ENCODE peak calls at places on chromosomes 3 and 15, in nine cellular contexts. One of them, this sample, is unnamed.

GRCh38 chr15:95561463-95561862 is 769.0 kb upstream of the NR2F2 start:
- DNase-seq in hepatocyte: no peak
- DNase-seq in NCI-H510A treated with DMSO at 0.1 percent for 48 hours: no peak
- DNase-seq in stimulated activated naive CD4-positive, alpha-beta T cell treated with Interleukin-2 at 50 U/mL for 16 hours: no peak
- DNase-seq in IMR-90: peak
- DNase-seq in stimulated activated CD8-positive, alpha-beta memory T cell treated with anti-CD3 and anti-CD28 coated beads, Interleukin-4, amount 100 ng/mL, for 4 hours: no peak
- DNase-seq in aorta: no peak
- DNase-seq in stimulated activated CD4-positive, alpha-beta T cell treated with anti-CD3 and anti-CD28 coated beads, TNF-alpha, amount 100 ng/mL, for 24 hours: no peak
- DNase-seq in NAMALWA: no peak
- DNase-seq in this sample: no peak

GRCh38 chr15:89587955-89588354 is 12.7 kb downstream of the TICRR start:
- DNase-seq in hepatocyte: no peak
- DNase-seq in NCI-H510A treated with DMSO at 0.1 percent for 48 hours: no peak
- DNase-seq in stimulated activated naive CD4-positive, alpha-beta T cell treated with Interleukin-2 at 50 U/mL for 16 hours: no peak
- DNase-seq in IMR-90: peak
- DNase-seq in stimulated activated CD8-positive, alpha-beta memory T cell treated with anti-CD3 and anti-CD28 coated beads, Interleukin-4, amount 100 ng/mL, for 4 hours: no peak
- DNase-seq in aorta: no peak
- DNase-seq in stimulated activated CD4-positive, alpha-beta T cell treated with anti-CD3 and anti-CD28 coated beads, TNF-alpha, amount 100 ng/mL, for 24 hours: no peak
- DNase-seq in NAMALWA: no peak
- DNase-seq in this sample: no peak

GRCh38 chr3:172987268-172987667 is 153.8 kb downstream of the SPATA16 start:
- DNase-seq in hepatocyte: peak
- DNase-seq in NCI-H510A treated with DMSO at 0.1 percent for 48 hours: no peak
- DNase-seq in stimulated activated naive CD4-positive, alpha-beta T cell treated with Interleukin-2 at 50 U/mL for 16 hours: no peak
- DNase-seq in IMR-90: no peak
- DNase-seq in stimulated activated CD8-positive, alpha-beta memory T cell treated with anti-CD3 and anti-CD28 coated beads, Interleukin-4, amount 100 ng/mL, for 4 hours: no peak
- DNase-seq in aorta: no peak
- DNase-seq in stimulated activated CD4-positive, alpha-beta T cell treated with anti-CD3 and anti-CD28 coated beads, TNF-alpha, amount 100 ng/mL, for 24 hours: no peak
- DNase-seq in NAMALWA: no peak
- DNase-seq in this sample: peak

GRCh38 chr3:193744048-193744821 is 151.2 kb downstream of the OPA1 start:
- DNase-seq in hepatocyte: peak
- DNase-seq in NCI-H510A treated with DMSO at 0.1 percent for 48 hours: peak
- DNase-seq in stimulated activated naive CD4-positive, alpha-beta T cell treated with Interleukin-2 at 50 U/mL for 16 hours: no peak
- DNase-seq in IMR-90: no peak
- DNase-seq in stimulated activated CD8-positive, alpha-beta memory T cell treated with anti-CD3 and anti-CD28 coated beads, Interleukin-4, amount 100 ng/mL, for 4 hours: no peak
- DNase-seq in aorta: no peak
- DNase-seq in stimulated activated CD4-positive, alpha-beta T cell treated with anti-CD3 and anti-CD28 coated beads, TNF-alpha, amount 100 ng/mL, for 24 hours: no peak
- DNase-seq in NAMALWA: no peak
- DNase-seq in this sample: peak

GRCh38 chr15:66415321-66415720 is 28.6 kb downstream of the MAP2K1 start:
- DNase-seq in hepatocyte: no peak
- DNase-seq in NCI-H510A treated with DMSO at 0.1 percent for 48 hours: no peak
- DNase-seq in stimulated activated naive CD4-positive, alpha-beta T cell treated with Interleukin-2 at 50 U/mL for 16 hours: no peak
- DNase-seq in IMR-90: no peak
- DNase-seq in stimulated activated CD8-positive, alpha-beta memory T cell treated with anti-CD3 and anti-CD28 coated beads, Interleukin-4, amount 100 ng/mL, for 4 hours: no peak
- DNase-seq in aorta: no peak
- DNase-seq in stimulated activated CD4-positive, alpha-beta T cell treated with anti-CD3 and anti-CD28 coated beads, TNF-alpha, amount 100 ng/mL, for 24 hours: no peak
- DNase-seq in NAMALWA: no peak
- DNase-seq in this sample: no peak

GRCh38 chr3:186990282-186990681 is 60.0 kb downstream of the ST6GAL1 start:
- DNase-seq in hepatocyte: no peak
- DNase-seq in NCI-H510A treated with DMSO at 0.1 percent for 48 hours: no peak
- DNase-seq in stimulated activated naive CD4-positive, alpha-beta T cell treated with Interleukin-2 at 50 U/mL for 16 hours: no peak
- DNase-seq in IMR-90: no peak
- DNase-seq in stimulated activated CD8-positive, alpha-beta memory T cell treated with anti-CD3 and anti-CD28 coated beads, Interleukin-4, amount 100 ng/mL, for 4 hours: no peak
- DNase-seq in aorta: no peak
- DNase-seq in stimulated activated CD4-positive, alpha-beta T cell treated with anti-CD3 and anti-CD28 coated beads, TNF-alpha, amount 100 ng/mL, for 24 hours: no peak
- DNase-seq in NAMALWA: no peak
- DNase-seq in this sample: no peak

GRCh38 chr3:183489455-183490210 is 61.2 kb upstream of the MCF2L2 start:
- DNase-seq in hepatocyte: no peak
- DNase-seq in NCI-H510A treated with DMSO at 0.1 percent for 48 hours: no peak
- DNase-seq in stimulated activated naive CD4-positive, alpha-beta T cell treated with Interleukin-2 at 50 U/mL for 16 hours: no peak
- DNase-seq in IMR-90: peak
- DNase-seq in stimulated activated CD8-positive, alpha-beta memory T cell treated with anti-CD3 and anti-CD28 coated beads, Interleukin-4, amount 100 ng/mL, for 4 hours: no peak
- DNase-seq in aorta: no peak
- DNase-seq in stimulated activated CD4-positive, alpha-beta T cell treated with anti-CD3 and anti-CD28 coated beads, TNF-alpha, amount 100 ng/mL, for 24 hours: no peak
- DNase-seq in NAMALWA: no peak
- DNase-seq in this sample: no peak

GRCh38 chr15:101376615-101377395 is 81.8 kb upstream of the SNRPA1 start:
- DNase-seq in hepatocyte: no peak
- DNase-seq in NCI-H510A treated with DMSO at 0.1 percent for 48 hours: no peak
- DNase-seq in stimulated activated naive CD4-positive, alpha-beta T cell treated with Interleukin-2 at 50 U/mL for 16 hours: no peak
- DNase-seq in IMR-90: no peak
- DNase-seq in stimulated activated CD8-positive, alpha-beta memory T cell treated with anti-CD3 and anti-CD28 coated beads, Interleukin-4, amount 100 ng/mL, for 4 hours: no peak
- DNase-seq in aorta: no peak
- DNase-seq in stimulated activated CD4-positive, alpha-beta T cell treated with anti-CD3 and anti-CD28 coated beads, TNF-alpha, amount 100 ng/mL, for 24 hours: no peak
- DNase-seq in NAMALWA: no peak
- DNase-seq in this sample: no peak

GRCh38 chr3:128584412-128585020 is 66.1 kb downstream of the RPN1 start:
- DNase-seq in hepatocyte: peak
- DNase-seq in NCI-H510A treated with DMSO at 0.1 percent for 48 hours: peak
- DNase-seq in stimulated activated naive CD4-positive, alpha-beta T cell treated with Interleukin-2 at 50 U/mL for 16 hours: no peak
- DNase-seq in IMR-90: peak
- DNase-seq in stimulated activated CD8-positive, alpha-beta memory T cell treated with anti-CD3 and anti-CD28 coated beads, Interleukin-4, amount 100 ng/mL, for 4 hours: no peak
- DNase-seq in aorta: peak
- DNase-seq in stimulated activated CD4-positive, alpha-beta T cell treated with anti-CD3 and anti-CD28 coated beads, TNF-alpha, amount 100 ng/mL, for 24 hours: peak
- DNase-seq in NAMALWA: peak
- DNase-seq in this sample: peak

GRCh38 chr15:79967331-79968182 is 3.4 kb downstream of the BCL2A1 start:
- DNase-seq in hepatocyte: no peak
- DNase-seq in NCI-H510A treated with DMSO at 0.1 percent for 48 hours: no peak
- DNase-seq in stimulated activated naive CD4-positive, alpha-beta T cell treated with Interleukin-2 at 50 U/mL for 16 hours: peak
- DNase-seq in IMR-90: no peak
- DNase-seq in stimulated activated CD8-positive, alpha-beta memory T cell treated with anti-CD3 and anti-CD28 coated beads, Interleukin-4, amount 100 ng/mL, for 4 hours: no peak
- DNase-seq in aorta: no peak
- DNase-seq in stimulated activated CD4-positive, alpha-beta T cell treated with anti-CD3 and anti-CD28 coated beads, TNF-alpha, amount 100 ng/mL, for 24 hours: peak
- DNase-seq in NAMALWA: no peak
- DNase-seq in this sample: no peak

GRCh38 chr3:120440762-120441161 is 10.0 kb downstream of the FSTL1 start:
- DNase-seq in hepatocyte: no peak
- DNase-seq in NCI-H510A treated with DMSO at 0.1 percent for 48 hours: no peak
- DNase-seq in stimulated activated naive CD4-positive, alpha-beta T cell treated with Interleukin-2 at 50 U/mL for 16 hours: no peak
- DNase-seq in IMR-90: no peak
- DNase-seq in stimulated activated CD8-positive, alpha-beta memory T cell treated with anti-CD3 and anti-CD28 coated beads, Interleukin-4, amount 100 ng/mL, for 4 hours: no peak
- DNase-seq in aorta: no peak
- DNase-seq in stimulated activated CD4-positive, alpha-beta T cell treated with anti-CD3 and anti-CD28 coated beads, TNF-alpha, amount 100 ng/mL, for 24 hours: no peak
- DNase-seq in NAMALWA: no peak
- DNase-seq in this sample: no peak

GRCh38 chr15:63025460-63025859 is 17.1 kb upstream of the TPM1 start:
- DNase-seq in hepatocyte: no peak
- DNase-seq in NCI-H510A treated with DMSO at 0.1 percent for 48 hours: no peak
- DNase-seq in stimulated activated naive CD4-positive, alpha-beta T cell treated with Interleukin-2 at 50 U/mL for 16 hours: no peak
- DNase-seq in IMR-90: no peak
- DNase-seq in stimulated activated CD8-positive, alpha-beta memory T cell treated with anti-CD3 and anti-CD28 coated beads, Interleukin-4, amount 100 ng/mL, for 4 hours: no peak
- DNase-seq in aorta: no peak
- DNase-seq in stimulated activated CD4-positive, alpha-beta T cell treated with anti-CD3 and anti-CD28 coated beads, TNF-alpha, amount 100 ng/mL, for 24 hours: no peak
- DNase-seq in NAMALWA: peak
- DNase-seq in this sample: no peak

GRCh38 chr3:77456881-77457280 is 417.0 kb downstream of the ROBO2 start:
- DNase-seq in hepatocyte: no peak
- DNase-seq in NCI-H510A treated with DMSO at 0.1 percent for 48 hours: no peak
- DNase-seq in stimulated activated naive CD4-positive, alpha-beta T cell treated with Interleukin-2 at 50 U/mL for 16 hours: no peak
- DNase-seq in IMR-90: no peak
- DNase-seq in stimulated activated CD8-positive, alpha-beta memory T cell treated with anti-CD3 and anti-CD28 coated beads, Interleukin-4, amount 100 ng/mL, for 4 hours: no peak
- DNase-seq in aorta: no peak
- DNase-seq in stimulated activated CD4-positive, alpha-beta T cell treated with anti-CD3 and anti-CD28 coated beads, TNF-alpha, amount 100 ng/mL, for 24 hours: no peak
- DNase-seq in NAMALWA: no peak
- DNase-seq in this sample: no peak

GRCh38 chr3:137610723-137611122 is 153.4 kb upstream of the SOX14 start:
- DNase-seq in hepatocyte: no peak
- DNase-seq in NCI-H510A treated with DMSO at 0.1 percent for 48 hours: no peak
- DNase-seq in stimulated activated naive CD4-positive, alpha-beta T cell treated with Interleukin-2 at 50 U/mL for 16 hours: no peak
- DNase-seq in IMR-90: no peak
- DNase-seq in stimulated activated CD8-positive, alpha-beta memory T cell treated with anti-CD3 and anti-CD28 coated beads, Interleukin-4, amount 100 ng/mL, for 4 hours: no peak
- DNase-seq in aorta: no peak
- DNase-seq in stimulated activated CD4-positive, alpha-beta T cell treated with anti-CD3 and anti-CD28 coated beads, TNF-alpha, amount 100 ng/mL, for 24 hours: no peak
- DNase-seq in NAMALWA: no peak
- DNase-seq in this sample: no peak

GRCh38 chr15:54687628-54688027 is 509.1 kb downstream of the RSL24D1 start:
- DNase-seq in hepatocyte: no peak
- DNase-seq in NCI-H510A treated with DMSO at 0.1 percent for 48 hours: no peak
- DNase-seq in stimulated activated naive CD4-positive, alpha-beta T cell treated with Interleukin-2 at 50 U/mL for 16 hours: no peak
- DNase-seq in IMR-90: no peak
- DNase-seq in stimulated activated CD8-positive, alpha-beta memory T cell treated with anti-CD3 and anti-CD28 coated beads, Interleukin-4, amount 100 ng/mL, for 4 hours: no peak
- DNase-seq in aorta: no peak
- DNase-seq in stimulated activated CD4-positive, alpha-beta T cell treated with anti-CD3 and anti-CD28 coated beads, TNF-alpha, amount 100 ng/mL, for 24 hours: no peak
- DNase-seq in NAMALWA: no peak
- DNase-seq in this sample: peak

GRCh38 chr3:87867001-87867400 is 191.8 kb downstream of the CGGBP1 start:
- DNase-seq in hepatocyte: no peak
- DNase-seq in NCI-H510A treated with DMSO at 0.1 percent for 48 hours: no peak
- DNase-seq in stimulated activated naive CD4-positive, alpha-beta T cell treated with Interleukin-2 at 50 U/mL for 16 hours: no peak
- DNase-seq in IMR-90: no peak
- DNase-seq in stimulated activated CD8-positive, alpha-beta memory T cell treated with anti-CD3 and anti-CD28 coated beads, Interleukin-4, amount 100 ng/mL, for 4 hours: no peak
- DNase-seq in aorta: no peak
- DNase-seq in stimulated activated CD4-positive, alpha-beta T cell treated with anti-CD3 and anti-CD28 coated beads, TNF-alpha, amount 100 ng/mL, for 24 hours: no peak
- DNase-seq in NAMALWA: no peak
- DNase-seq in this sample: no peak

GRCh38 chr3:127520993-127521392 is 69.5 kb downstream of the TPRA1 start:
- DNase-seq in hepatocyte: no peak
- DNase-seq in NCI-H510A treated with DMSO at 0.1 percent for 48 hours: no peak
- DNase-seq in stimulated activated naive CD4-positive, alpha-beta T cell treated with Interleukin-2 at 50 U/mL for 16 hours: no peak
- DNase-seq in IMR-90: no peak
- DNase-seq in stimulated activated CD8-positive, alpha-beta memory T cell treated with anti-CD3 and anti-CD28 coated beads, Interleukin-4, amount 100 ng/mL, for 4 hours: no peak
- DNase-seq in aorta: no peak
- DNase-seq in stimulated activated CD4-positive, alpha-beta T cell treated with anti-CD3 and anti-CD28 coated beads, TNF-alpha, amount 100 ng/mL, for 24 hours: no peak
- DNase-seq in NAMALWA: no peak
- DNase-seq in this sample: no peak

GRCh38 chr3:178736300-178736699 is 200.1 kb downstream of the KCNMB2 start:
- DNase-seq in hepatocyte: peak
- DNase-seq in NCI-H510A treated with DMSO at 0.1 percent for 48 hours: no peak
- DNase-seq in stimulated activated naive CD4-positive, alpha-beta T cell treated with Interleukin-2 at 50 U/mL for 16 hours: no peak
- DNase-seq in IMR-90: no peak
- DNase-seq in stimulated activated CD8-positive, alpha-beta memory T cell treated with anti-CD3 and anti-CD28 coated beads, Interleukin-4, amount 100 ng/mL, for 4 hours: no peak
- DNase-seq in aorta: no peak
- DNase-seq in stimulated activated CD4-positive, alpha-beta T cell treated with anti-CD3 and anti-CD28 coated beads, TNF-alpha, amount 100 ng/mL, for 24 hours: no peak
- DNase-seq in NAMALWA: no peak
- DNase-seq in this sample: no peak

GRCh38 chr3:197249542-197249941 is 48.9 kb downstream of the DLG1 start:
- DNase-seq in hepatocyte: no peak
- DNase-seq in NCI-H510A treated with DMSO at 0.1 percent for 48 hours: no peak
- DNase-seq in stimulated activated naive CD4-positive, alpha-beta T cell treated with Interleukin-2 at 50 U/mL for 16 hours: no peak
- DNase-seq in IMR-90: no peak
- DNase-seq in stimulated activated CD8-positive, alpha-beta memory T cell treated with anti-CD3 and anti-CD28 coated beads, Interleukin-4, amount 100 ng/mL, for 4 hours: no peak
- DNase-seq in aorta: no peak
- DNase-seq in stimulated activated CD4-positive, alpha-beta T cell treated with anti-CD3 and anti-CD28 coated beads, TNF-alpha, amount 100 ng/mL, for 24 hours: no peak
- DNase-seq in NAMALWA: no peak
- DNase-seq in this sample: no peak

GRCh38 chr3:188531210-188531609 is 377.3 kb downstream of the LPP start:
- DNase-seq in hepatocyte: no peak
- DNase-seq in NCI-H510A treated with DMSO at 0.1 percent for 48 hours: no peak
- DNase-seq in stimulated activated naive CD4-positive, alpha-beta T cell treated with Interleukin-2 at 50 U/mL for 16 hours: no peak
- DNase-seq in IMR-90: peak
- DNase-seq in stimulated activated CD8-positive, alpha-beta memory T cell treated with anti-CD3 and anti-CD28 coated beads, Interleukin-4, amount 100 ng/mL, for 4 hours: no peak
- DNase-seq in aorta: no peak
- DNase-seq in stimulated activated CD4-positive, alpha-beta T cell treated with anti-CD3 and anti-CD28 coated beads, TNF-alpha, amount 100 ng/mL, for 24 hours: no peak
- DNase-seq in NAMALWA: no peak
- DNase-seq in this sample: no peak

GRCh38 chr15:57992761-57993295 is 72.7 kb downstream of the ALDH1A2 start:
- DNase-seq in hepatocyte: no peak
- DNase-seq in NCI-H510A treated with DMSO at 0.1 percent for 48 hours: no peak
- DNase-seq in stimulated activated naive CD4-positive, alpha-beta T cell treated with Interleukin-2 at 50 U/mL for 16 hours: no peak
- DNase-seq in IMR-90: no peak
- DNase-seq in stimulated activated CD8-positive, alpha-beta memory T cell treated with anti-CD3 and anti-CD28 coated beads, Interleukin-4, amount 100 ng/mL, for 4 hours: no peak
- DNase-seq in aorta: no peak
- DNase-seq in stimulated activated CD4-positive, alpha-beta T cell treated with anti-CD3 and anti-CD28 coated beads, TNF-alpha, amount 100 ng/mL, for 24 hours: no peak
- DNase-seq in NAMALWA: no peak
- DNase-seq in this sample: no peak

GRCh38 chr3:29170894-29171582 is 109.8 kb upstream of the RBMS3 start:
- DNase-seq in hepatocyte: no peak
- DNase-seq in NCI-H510A treated with DMSO at 0.1 percent for 48 hours: no peak
- DNase-seq in stimulated activated naive CD4-positive, alpha-beta T cell treated with Interleukin-2 at 50 U/mL for 16 hours: no peak
- DNase-seq in IMR-90: peak
- DNase-seq in stimulated activated CD8-positive, alpha-beta memory T cell treated with anti-CD3 and anti-CD28 coated beads, Interleukin-4, amount 100 ng/mL, for 4 hours: no peak
- DNase-seq in aorta: no peak
- DNase-seq in stimulated activated CD4-positive, alpha-beta T cell treated with anti-CD3 and anti-CD28 coated beads, TNF-alpha, amount 100 ng/mL, for 24 hours: no peak
- DNase-seq in NAMALWA: no peak
- DNase-seq in this sample: no peak

GRCh38 chr3:187000711-187001151 is 70.4 kb downstream of the ST6GAL1 start:
- DNase-seq in hepatocyte: no peak
- DNase-seq in NCI-H510A treated with DMSO at 0.1 percent for 48 hours: no peak
- DNase-seq in stimulated activated naive CD4-positive, alpha-beta T cell treated with Interleukin-2 at 50 U/mL for 16 hours: no peak
- DNase-seq in IMR-90: no peak
- DNase-seq in stimulated activated CD8-positive, alpha-beta memory T cell treated with anti-CD3 and anti-CD28 coated beads, Interleukin-4, amount 100 ng/mL, for 4 hours: no peak
- DNase-seq in aorta: no peak
- DNase-seq in stimulated activated CD4-positive, alpha-beta T cell treated with anti-CD3 and anti-CD28 coated beads, TNF-alpha, amount 100 ng/mL, for 24 hours: no peak
- DNase-seq in NAMALWA: peak
- DNase-seq in this sample: no peak

GRCh38 chr3:183131735-183132134 is 30.8 kb downstream of the LAMP3 start:
- DNase-seq in hepatocyte: no peak
- DNase-seq in NCI-H510A treated with DMSO at 0.1 percent for 48 hours: no peak
- DNase-seq in stimulated activated naive CD4-positive, alpha-beta T cell treated with Interleukin-2 at 50 U/mL for 16 hours: no peak
- DNase-seq in IMR-90: peak
- DNase-seq in stimulated activated CD8-positive, alpha-beta memory T cell treated with anti-CD3 and anti-CD28 coated beads, Interleukin-4, amount 100 ng/mL, for 4 hours: no peak
- DNase-seq in aorta: no peak
- DNase-seq in stimulated activated CD4-positive, alpha-beta T cell treated with anti-CD3 and anti-CD28 coated beads, TNF-alpha, amount 100 ng/mL, for 24 hours: no peak
- DNase-seq in NAMALWA: no peak
- DNase-seq in this sample: no peak

GRCh38 chr3:170811515-170811914 is 58.5 kb downstream of the RPL22L1 start:
- DNase-seq in hepatocyte: peak
- DNase-seq in NCI-H510A treated with DMSO at 0.1 percent for 48 hours: no peak
- DNase-seq in stimulated activated naive CD4-positive, alpha-beta T cell treated with Interleukin-2 at 50 U/mL for 16 hours: no peak
- DNase-seq in IMR-90: peak
- DNase-seq in stimulated activated CD8-positive, alpha-beta memory T cell treated with anti-CD3 and anti-CD28 coated beads, Interleukin-4, amount 100 ng/mL, for 4 hours: no peak
- DNase-seq in aorta: no peak
- DNase-seq in stimulated activated CD4-positive, alpha-beta T cell treated with anti-CD3 and anti-CD28 coated beads, TNF-alpha, amount 100 ng/mL, for 24 hours: no peak
- DNase-seq in NAMALWA: no peak
- DNase-seq in this sample: no peak

GRCh38 chr3:119747355-119747754 is 34.5 kb upstream of the NR1I2 start:
- DNase-seq in hepatocyte: no peak
- DNase-seq in NCI-H510A treated with DMSO at 0.1 percent for 48 hours: no peak
- DNase-seq in stimulated activated naive CD4-positive, alpha-beta T cell treated with Interleukin-2 at 50 U/mL for 16 hours: no peak
- DNase-seq in IMR-90: no peak
- DNase-seq in stimulated activated CD8-positive, alpha-beta memory T cell treated with anti-CD3 and anti-CD28 coated beads, Interleukin-4, amount 100 ng/mL, for 4 hours: no peak
- DNase-seq in aorta: no peak
- DNase-seq in stimulated activated CD4-positive, alpha-beta T cell treated with anti-CD3 and anti-CD28 coated beads, TNF-alpha, amount 100 ng/mL, for 24 hours: no peak
- DNase-seq in NAMALWA: no peak
- DNase-seq in this sample: no peak

GRCh38 chr15:69160976-69161877 is 792 bp downstream of the GLCE start:
- DNase-seq in hepatocyte: peak
- DNase-seq in NCI-H510A treated with DMSO at 0.1 percent for 48 hours: no peak
- DNase-seq in stimulated activated naive CD4-positive, alpha-beta T cell treated with Interleukin-2 at 50 U/mL for 16 hours: no peak
- DNase-seq in IMR-90: peak
- DNase-seq in stimulated activated CD8-positive, alpha-beta memory T cell treated with anti-CD3 and anti-CD28 coated beads, Interleukin-4, amount 100 ng/mL, for 4 hours: peak
- DNase-seq in aorta: peak
- DNase-seq in stimulated activated CD4-positive, alpha-beta T cell treated with anti-CD3 and anti-CD28 coated beads, TNF-alpha, amount 100 ng/mL, for 24 hours: peak
- DNase-seq in NAMALWA: peak
- DNase-seq in this sample: peak

GRCh38 chr3:125039897-125040175 is 16.0 kb downstream of the HEG1 start:
- DNase-seq in hepatocyte: no peak
- DNase-seq in NCI-H510A treated with DMSO at 0.1 percent for 48 hours: no peak
- DNase-seq in stimulated activated naive CD4-positive, alpha-beta T cell treated with Interleukin-2 at 50 U/mL for 16 hours: no peak
- DNase-seq in IMR-90: no peak
- DNase-seq in stimulated activated CD8-positive, alpha-beta memory T cell treated with anti-CD3 and anti-CD28 coated beads, Interleukin-4, amount 100 ng/mL, for 4 hours: no peak
- DNase-seq in aorta: no peak
- DNase-seq in stimulated activated CD4-positive, alpha-beta T cell treated with anti-CD3 and anti-CD28 coated beads, TNF-alpha, amount 100 ng/mL, for 24 hours: no peak
- DNase-seq in NAMALWA: no peak
- DNase-seq in this sample: no peak

GRCh38 chr15:69451951-69452701 is 492 bp upstream of the RPLP1 start:
- DNase-seq in hepatocyte: peak
- DNase-seq in NCI-H510A treated with DMSO at 0.1 percent for 48 hours: peak
- DNase-seq in stimulated activated naive CD4-positive, alpha-beta T cell treated with Interleukin-2 at 50 U/mL for 16 hours: peak
- DNase-seq in IMR-90: peak
- DNase-seq in stimulated activated CD8-positive, alpha-beta memory T cell treated with anti-CD3 and anti-CD28 coated beads, Interleukin-4, amount 100 ng/mL, for 4 hours: no peak
- DNase-seq in aorta: peak
- DNase-seq in stimulated activated CD4-positive, alpha-beta T cell treated with anti-CD3 and anti-CD28 coated beads, TNF-alpha, amount 100 ng/mL, for 24 hours: peak
- DNase-seq in NAMALWA: no peak
- DNase-seq in this sample: no peak

GRCh38 chr15:90603893-90604292 is 74.2 kb downstream of the CRTC3 start:
- DNase-seq in hepatocyte: no peak
- DNase-seq in NCI-H510A treated with DMSO at 0.1 percent for 48 hours: no peak
- DNase-seq in stimulated activated naive CD4-positive, alpha-beta T cell treated with Interleukin-2 at 50 U/mL for 16 hours: no peak
- DNase-seq in IMR-90: no peak
- DNase-seq in stimulated activated CD8-positive, alpha-beta memory T cell treated with anti-CD3 and anti-CD28 coated beads, Interleukin-4, amount 100 ng/mL, for 4 hours: no peak
- DNase-seq in aorta: peak
- DNase-seq in stimulated activated CD4-positive, alpha-beta T cell treated with anti-CD3 and anti-CD28 coated beads, TNF-alpha, amount 100 ng/mL, for 24 hours: peak
- DNase-seq in NAMALWA: peak
- DNase-seq in this sample: peak

GRCh38 chr3:38111201-38111600 is 25.7 kb downstream of the ACAA1 start:
- DNase-seq in hepatocyte: no peak
- DNase-seq in NCI-H510A treated with DMSO at 0.1 percent for 48 hours: no peak
- DNase-seq in stimulated activated naive CD4-positive, alpha-beta T cell treated with Interleukin-2 at 50 U/mL for 16 hours: no peak
- DNase-seq in IMR-90: no peak
- DNase-seq in stimulated activated CD8-positive, alpha-beta memory T cell treated with anti-CD3 and anti-CD28 coated beads, Interleukin-4, amount 100 ng/mL, for 4 hours: no peak
- DNase-seq in aorta: peak
- DNase-seq in stimulated activated CD4-positive, alpha-beta T cell treated with anti-CD3 and anti-CD28 coated beads, TNF-alpha, amount 100 ng/mL, for 24 hours: no peak
- DNase-seq in NAMALWA: no peak
- DNase-seq in this sample: no peak

This sample was measured in Calu3.